ENCODE peak calls at places on chromosomes 3 and 15, in seven cellular contexts. One of them, this sample, is unnamed.

GRCh38 chr3:101824691-101825090 is 24.6 kb upstream of the NFKBIZ start:
- DNase-seq in NCI-H510A treated with DMSO at 0.1 percent for 48 hours: no peak
- DNase-seq in left colon: no peak
- DNase-seq in activated CD4-positive, alpha-beta T cell treated with anti-CD3 and anti-CD28 coated beads, Interleukin-2, amount 10 ng/mL, durations not matched to agents 7 days and 5 days: no peak
- DNase-seq in C1 segment of cervical spinal cord: no peak
- DNase-seq in iPS-NIHi11: no peak
- DNase-seq in heart right ventricle: no peak
- DNase-seq in this sample: no peak

GRCh38 chr15:47812436-47813109 is 95.3 kb downstream of the SEMA6D start:
- DNase-seq in NCI-H510A treated with DMSO at 0.1 percent for 48 hours: no peak
- DNase-seq in iPS-NIHi11: no peak
- DNase-seq in heart right ventricle: no peak
- DNase-seq in C1 segment of cervical spinal cord: no peak
- DNase-seq in activated CD4-positive, alpha-beta T cell treated with anti-CD3 and anti-CD28 coated beads, Interleukin-2, amount 10 ng/mL, durations not matched to agents 7 days and 5 days: no peak
- DNase-seq in left colon: no peak
- DNase-seq in this sample: no peak

GRCh38 chr15:62877276-62877857 is 165.2 kb upstream of the TPM1 start:
- DNase-seq in iPS-NIHi11: no peak
- DNase-seq in activated CD4-positive, alpha-beta T cell treated with anti-CD3 and anti-CD28 coated beads, Interleukin-2, amount 10 ng/mL, durations not matched to agents 7 days and 5 days: no peak
- DNase-seq in left colon: no peak
- DNase-seq in C1 segment of cervical spinal cord: no peak
- DNase-seq in NCI-H510A treated with DMSO at 0.1 percent for 48 hours: peak; percentile 30
- DNase-seq in heart right ventricle: no peak
- DNase-seq in this sample: no peak

GRCh38 chr15:92343869-92344643 is 49.6 kb upstream of the ST8SIA2 start:
- DNase-seq in NCI-H510A treated with DMSO at 0.1 percent for 48 hours: peak; percentile 11
- DNase-seq in left colon: no peak
- DNase-seq in activated CD4-positive, alpha-beta T cell treated with anti-CD3 and anti-CD28 coated beads, Interleukin-2, amount 10 ng/mL, durations not matched to agents 7 days and 5 days: no peak
- DNase-seq in C1 segment of cervical spinal cord: peak; percentile 6
- DNase-seq in iPS-NIHi11: peak; percentile 57
- DNase-seq in heart right ventricle: peak; percentile 68
- DNase-seq in this sample: no peak

GRCh38 chr3:121566773-121567172 is 976 bp upstream of the ARGFX start:
- DNase-seq in activated CD4-positive, alpha-beta T cell treated with anti-CD3 and anti-CD28 coated beads, Interleukin-2, amount 10 ng/mL, durations not matched to agents 7 days and 5 days: no peak
- DNase-seq in NCI-H510A treated with DMSO at 0.1 percent for 48 hours: no peak
- DNase-seq in iPS-NIHi11: no peak
- DNase-seq in left colon: no peak
- DNase-seq in C1 segment of cervical spinal cord: no peak
- DNase-seq in heart right ventricle: no peak
- DNase-seq in this sample: no peak

GRCh38 chr3:150216041-150216811 is 191.9 kb upstream of the TSC22D2 start:
- DNase-seq in left colon: no peak
- DNase-seq in activated CD4-positive, alpha-beta T cell treated with anti-CD3 and anti-CD28 coated beads, Interleukin-2, amount 10 ng/mL, durations not matched to agents 7 days and 5 days: no peak
- DNase-seq in NCI-H510A treated with DMSO at 0.1 percent for 48 hours: peak; percentile 38
- DNase-seq in heart right ventricle: peak; percentile 41
- DNase-seq in iPS-NIHi11: peak; percentile 33
- DNase-seq in C1 segment of cervical spinal cord: no peak
- DNase-seq in this sample: no peak

GRCh38 chr15:62566248-62566647 is 401.2 kb upstream of the C2CD4B start:
- DNase-seq in iPS-NIHi11: no peak
- DNase-seq in heart right ventricle: no peak
- DNase-seq in left colon: no peak
- DNase-seq in C1 segment of cervical spinal cord: no peak
- DNase-seq in NCI-H510A treated with DMSO at 0.1 percent for 48 hours: no peak
- DNase-seq in activated CD4-positive, alpha-beta T cell treated with anti-CD3 and anti-CD28 coated beads, Interleukin-2, amount 10 ng/mL, durations not matched to agents 7 days and 5 days: no peak
- DNase-seq in this sample: no peak

GRCh38 chr3:167913218-167913902 is 177.8 kb downstream of the SERPINI1 start:
- DNase-seq in C1 segment of cervical spinal cord: no peak
- DNase-seq in activated CD4-positive, alpha-beta T cell treated with anti-CD3 and anti-CD28 coated beads, Interleukin-2, amount 10 ng/mL, durations not matched to agents 7 days and 5 days: no peak
- DNase-seq in heart right ventricle: no peak
- DNase-seq in iPS-NIHi11: peak; percentile 43
- DNase-seq in NCI-H510A treated with DMSO at 0.1 percent for 48 hours: peak; percentile 1
- DNase-seq in left colon: no peak
- DNase-seq in this sample: no peak

This sample was measured in pancreas.